ENCODE peak calls at places on chromosome 19, in four cellular contexts. F is thoracic aorta, D is HAP-1, C is progenitor cell of endocrine pancreas. O is an unnamed sample.

GRCh38 chr19:1568320-1569019 is at the start of gene MEX3D:
- DNase-seq in C (peak), F (no peak), D (peak), O (peak)

GRCh38 chr19:15365264-15365663 is 14.3 kb downstream of the AKAP8 start:
- DNase-seq in C (no peak), F (no peak), D (no peak), O (no peak)

GRCh38 chr19:43447655-43448054 is 17.8 kb downstream of the LYPD3 start:
- DNase-seq in D (no peak), F (no peak), C (no peak), O (no peak)

GRCh38 chr19:5128932-5129389 is 160.0 kb downstream of the KDM4B start:
- DNase-seq in F (no peak), D (no peak), C (peak), O (no peak)

GRCh38 chr19:19548915-19549537 is 11.0 kb downstream of the CILP2 start:
- DNase-seq in F (no peak), D (no peak), C (no peak), O (no peak)

GRCh38 chr19:4908781-4909171 is 525 bp upstream of the UHRF1 start:
- DNase-seq in F (no peak), D (no peak), C (no peak), O (no peak)

GRCh38 chr19:38134538-38135149 is 89.4 kb downstream of the DPF1 start:
- DNase-seq in D (peak), F (no peak), C (no peak), O (no peak)

GRCh38 chr19:27694361-27695055 is 1518.4 kb downstream of the UQCRFS1 start:
- DNase-seq in C (no peak), F (no peak), D (no peak), O (no peak)

GRCh38 chr19:18506101-18506534 is 15.8 kb downstream of the ELL start:
- DNase-seq in F (no peak), C (no peak), D (no peak), O (no peak)

GRCh38 chr19:5539431-5539833 is 28.3 kb downstream of the TINCR start:
- DNase-seq in C (no peak), F (no peak), D (peak), O (no peak)

GRCh38 chr19:51382004-51382403 is 5.8 kb downstream of the LIM2 start:
- DNase-seq in C (no peak), F (no peak), D (no peak), O (no peak)

GRCh38 chr19:13055213-13056051 is 47.2 kb downstream of the LYL1 start:
- DNase-seq in F (peak), C (no peak), D (no peak), O (no peak)

GRCh38 chr19:57527136-57527881 is at the start of gene ZNF549:
- DNase-seq in F (peak), C (peak), D (peak), O (peak)

GRCh38 chr19:17021793-17022590 is 4.6 kb downstream of the CPAMD8 start:
- DNase-seq in C (no peak), F (no peak), D (no peak), O (no peak)

GRCh38 chr19:41637484-41637883 is 10.6 kb upstream of the CEACAM4 start:
- DNase-seq in F (no peak), C (no peak), D (no peak), O (no peak)

GRCh38 chr19:3135961-3136683 is at the start of gene GNA15:
- DNase-seq in F (no peak), C (no peak), D (no peak), O (peak)

GRCh38 chr19:38792250-38793111 is 3.5 kb downstream of the LGALS7B start:
- DNase-seq in F (no peak), C (no peak), D (no peak), O (no peak)

O was measured in T-helper 22 cell.